ENCODE peak calls at places on chromosomes 2 and 18, in four cellular contexts. U, H, O and L are unnamed samples.
A peak's percentile ranks its signal among the peaks of the same experiment; 100 is the strongest.

GRCh38 chr18:25233582-25234362 is 118.2 kb downstream of the ZNF521 start:
- DNase-seq in U (no peak), H (no peak), O (no peak), L (no peak)

GRCh38 chr18:45664824-45665763 is 49.8 kb downstream of the SLC14A2 start:
- DNase-seq in U (peak; percentile 28), H (peak; percentile 55), O (no peak), L (peak; percentile 51)

GRCh38 chr2:168705534-168706470 is 96.6 kb upstream of the NOSTRIN start:
- DNase-seq in U (peak; percentile 12), H (no peak), O (no peak), L (peak; percentile 3)

GRCh38 chr2:223383315-223383714 is 218.8 kb downstream of the SCG2 start:
- DNase-seq in U (no peak), H (no peak), O (no peak), L (no peak)

GRCh38 chr2:156331572-156332451 is 709 bp downstream of the NR4A2 start:
- DNase-seq in U (no peak), H (peak; percentile 71), O (no peak), L (peak; percentile 61)

GRCh38 chr2:68827681-68828080 is 43.5 kb downstream of the BMP10 start:
- DNase-seq in U (no peak), H (no peak), O (no peak), L (no peak)

GRCh38 chr2:121561617-121562268 is 31.1 kb downstream of the RNU4ATAC start:
- DNase-seq in U (no peak), H (no peak), O (no peak), L (no peak)

GRCh38 chr2:15543541-15543940 is 17.6 kb downstream of the NBAS start:
- DNase-seq in U (no peak), H (no peak), O (no peak), L (no peak)

GRCh38 chr2:134244091-134244490 is 9.8 kb upstream of the MGAT5 start:
- DNase-seq in U (no peak), H (no peak), O (no peak), L (no peak)

GRCh38 chr2:222088561-222088960 is 210.2 kb downstream of the PAX3 start:
- DNase-seq in U (no peak), H (no peak), O (no peak), L (no peak)

GRCh38 chr2:187345338-187345737 is 102.7 kb downstream of the CALCRL start:
- DNase-seq in U (no peak), H (no peak), O (no peak), L (no peak)

GRCh38 chr2:200985806-200986205 is 22.3 kb upstream of the ORC2 start:
- DNase-seq in U (no peak), H (no peak), O (no peak), L (no peak)

GRCh38 chr2:33426666-33427231 is 49.7 kb upstream of the RASGRP3 start:
- DNase-seq in U (peak; percentile 23), H (peak; percentile 13), O (no peak), L (no peak)

GRCh38 chr2:187815113-187815512 is 260.9 kb upstream of the TFPI start:
- DNase-seq in U (no peak), H (no peak), O (no peak), L (no peak)

DNA sequence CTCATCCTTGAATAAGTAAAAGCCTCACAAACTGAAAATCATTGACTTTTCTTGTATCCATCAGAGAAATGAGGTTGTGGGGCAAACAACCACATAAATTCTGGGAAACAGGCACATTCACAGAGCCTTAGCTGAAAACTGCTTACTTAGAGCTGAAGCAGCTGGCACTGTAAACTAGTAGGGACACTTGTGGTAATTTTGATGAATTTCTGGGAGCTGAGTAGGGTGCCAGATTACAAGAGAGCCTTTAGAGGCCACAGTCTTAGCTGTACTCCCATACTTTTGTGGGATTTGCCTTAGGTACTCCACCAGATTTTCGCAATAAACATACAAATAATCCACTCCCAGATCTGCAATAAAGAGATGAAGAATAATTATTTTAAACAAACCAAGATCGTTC is 315.2 kb downstream of the TMX3 start:
- DNase-seq in U (no peak), H (no peak), O (no peak), L (no peak)
- TF ChIP-seq POLR2AphosphoS2 in U (no peak), H (no peak), O (no peak), L (no peak)

DNA sequence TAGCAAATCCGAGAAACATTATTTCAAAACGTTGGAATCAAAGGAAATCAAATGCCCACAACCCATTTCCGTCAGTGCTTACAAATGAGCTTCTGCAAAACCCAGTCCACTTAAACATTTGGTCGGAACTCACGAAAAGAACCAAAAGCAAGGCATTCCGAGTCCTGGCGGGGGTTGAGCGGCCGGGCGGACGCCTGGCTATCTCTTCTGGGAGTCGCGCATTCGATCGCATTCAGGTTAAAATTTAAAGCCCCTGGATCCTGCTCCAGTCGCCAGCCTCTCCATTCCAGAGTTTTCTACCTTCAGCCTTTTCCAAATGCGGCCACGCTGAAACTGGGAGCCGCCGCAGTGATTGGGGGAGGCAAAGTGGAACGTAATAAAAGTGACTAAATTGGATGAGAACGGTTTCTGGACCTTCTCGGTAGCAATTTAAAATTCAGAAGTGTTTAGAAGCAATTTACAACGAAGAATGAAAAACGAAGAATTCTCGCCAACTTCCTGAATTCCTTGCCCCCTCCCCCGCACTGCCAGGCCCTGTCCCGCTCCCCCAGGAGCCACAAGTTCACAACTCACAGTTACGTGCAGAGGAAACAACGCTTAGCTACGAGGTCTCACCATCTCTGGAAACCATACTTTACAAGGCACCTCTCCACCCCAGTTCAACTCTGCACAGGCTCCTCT is 1.8 kb upstream of the GATA6 start:
- DNase-seq in U (no peak), H (no peak), O (no peak), L (peak; percentile 37)
- TF ChIP-seq POLR2AphosphoS2 in U (no peak), H (no peak), O (no peak), L (no peak)

DNA sequence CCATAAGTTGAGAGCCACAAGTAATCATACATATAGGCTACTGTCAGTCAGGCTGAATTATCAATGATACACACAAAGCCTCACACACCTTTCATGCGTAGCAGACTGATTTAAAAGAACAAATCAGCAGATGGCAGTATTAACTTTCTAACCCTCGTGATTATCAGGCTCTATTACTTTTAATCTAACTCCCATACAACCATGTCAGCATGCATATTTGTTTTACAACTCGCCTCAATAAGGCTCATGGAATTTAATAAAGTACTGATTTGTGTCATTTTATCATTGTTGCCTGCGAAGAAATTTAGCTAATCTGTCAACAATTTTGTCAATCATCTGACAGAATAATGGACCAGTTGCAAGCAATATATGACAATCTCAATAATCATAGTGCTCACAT is 82.8 kb downstream of the SLC25A12 start:
- DNase-seq in U (peak; percentile 26), H (no peak), O (no peak), L (peak; percentile 45)
- TF ChIP-seq POLR2AphosphoS2 in U (no peak), H (no peak), O (no peak), L (no peak)

GRCh38 chr2:37692731-37693130 is 21.3 kb upstream of the CDC42EP3 start:
- DNase-seq in U (no peak), H (no peak), O (no peak), L (no peak)
- TF ChIP-seq POLR2AphosphoS2 in U (no peak), H (no peak), O (no peak), L (no peak)

GRCh38 chr2:153487482-153487881 is 8.9 kb upstream of the RPRM start:
- DNase-seq in U (no peak), H (no peak), O (no peak), L (no peak)

DNA sequence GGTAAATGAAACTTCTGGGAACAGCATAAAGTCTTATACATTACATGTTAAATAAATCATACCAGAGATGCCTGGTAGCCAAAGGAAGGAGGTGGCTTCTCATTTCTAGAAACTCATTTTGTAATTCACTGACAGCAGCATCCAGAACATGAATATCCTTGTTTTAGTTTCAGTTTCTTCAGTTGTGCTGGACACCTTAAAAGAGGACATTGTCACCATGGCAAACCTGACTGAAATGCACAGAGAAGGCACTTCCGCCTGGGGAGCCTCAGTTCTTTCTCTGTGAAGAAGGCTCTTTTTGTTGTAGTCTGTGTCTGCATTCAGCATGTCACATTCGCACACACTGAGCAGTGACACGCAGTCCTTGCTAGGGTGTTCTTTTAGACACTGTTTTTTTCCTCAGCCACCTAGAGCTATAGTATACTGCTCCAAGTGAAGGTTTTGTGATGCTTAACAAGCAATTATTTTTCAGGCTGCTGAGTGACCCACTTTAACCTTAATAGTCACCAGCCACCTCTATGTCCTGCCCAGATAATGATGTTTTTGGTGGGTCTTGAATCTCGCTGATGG is 9.5 kb upstream of the RPRM start:
- DNase-seq in U (no peak), H (no peak), O (no peak), L (no peak)
- TF ChIP-seq POLR2AphosphoS2 in U (no peak), H (no peak), O (no peak), L (no peak)

GRCh38 chr2:116094196-116094595 is 1651.8 kb downstream of the DPP10 start:
- DNase-seq in U (no peak), H (no peak), O (no peak), L (no peak)
- TF ChIP-seq POLR2AphosphoS2 in U (no peak), H (no peak), O (no peak), L (no peak)

DNA sequence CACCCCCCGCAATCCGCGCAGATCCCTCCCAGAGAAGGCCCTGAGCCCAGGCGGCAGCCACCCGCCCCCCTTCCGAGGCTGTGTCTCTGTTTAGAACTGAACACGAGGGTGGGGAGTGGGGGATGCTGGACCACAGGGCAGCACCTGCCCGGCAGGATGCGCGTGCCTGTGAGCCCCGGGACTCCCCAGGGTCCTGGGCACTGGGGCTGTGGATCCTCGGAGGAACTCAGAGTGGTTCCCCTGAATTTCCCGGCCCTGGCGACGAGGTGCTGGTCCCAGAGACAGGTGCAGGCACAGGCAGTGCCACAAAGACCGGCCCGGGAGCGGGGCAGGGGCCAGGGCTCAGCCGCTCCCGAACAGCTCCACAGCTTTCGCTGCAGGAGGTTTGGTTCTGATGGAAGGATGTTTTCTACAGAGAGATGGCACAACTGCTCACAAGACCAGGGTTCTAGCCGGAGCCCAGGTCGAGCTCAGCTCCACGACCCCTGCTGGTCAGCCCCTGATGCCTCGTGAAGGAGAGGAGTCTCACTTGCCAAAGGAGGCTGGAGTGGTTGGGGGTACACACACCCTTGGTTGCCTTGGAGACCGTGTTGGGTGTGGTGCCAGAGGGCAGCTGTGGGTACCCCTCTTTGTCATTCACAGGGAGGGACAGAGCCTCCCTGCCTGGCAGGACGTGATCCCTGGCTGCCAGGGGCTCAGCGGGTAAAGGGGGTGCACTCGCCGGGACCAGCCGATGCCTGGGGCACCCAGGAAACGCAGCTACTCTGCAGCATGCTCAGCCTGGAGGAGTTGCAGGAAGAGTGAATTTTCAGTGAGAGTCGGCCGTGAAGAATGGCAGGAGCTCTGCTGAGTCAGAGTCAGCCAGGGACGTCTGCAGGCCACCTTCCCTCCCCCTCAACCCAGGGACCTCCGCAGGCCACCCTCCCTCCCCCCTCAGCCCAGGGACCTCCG is 4.4 kb upstream of the NEU4 start:
- DNase-seq in U (peak; percentile 34), H (peak; percentile 22), O (no peak), L (no peak)
- TF ChIP-seq POLR2AphosphoS2 in U (no peak), H (no peak), O (no peak), L (no peak)

GRCh38 chr2:114057638-114058037 is 167.7 kb downstream of the ACTR3 start:
- DNase-seq in U (no peak), H (no peak), O (no peak), L (no peak)
- TF ChIP-seq POLR2AphosphoS2 in U (no peak), H (no peak), O (no peak), L (no peak)